ENCODE peak calls at places on chromosome 7, in seven cellular contexts. T is mesenchymal stem cell, D is IMR-90, V is neuronal stem cell, W is trophoblast cell, A is mesendoderm, I is H1. L is an unnamed sample.

GRCh38 chr7:51619880-51620279 is 303.3 kb upstream of the COBL start:
- DNase-seq in T (no peak), D (no peak), V (no peak), W (no peak), A (no peak), I (no peak), L (no peak)

GRCh38 chr7:4809091-4809591 is 33.7 kb downstream of the AP5Z1 start:
- DNase-seq in T (no peak), D (no peak), V (no peak), W (no peak), A (no peak), I (no peak), L (peak; percentile 24)

GRCh38 chr7:139394553-139394952 is 34.9 kb downstream of the LUC7L2 start:
- DNase-seq in T (no peak), D (no peak), V (no peak), W (no peak), A (no peak), I (no peak), L (no peak)

GRCh38 chr7:23016345-23017253 is 2.7 kb upstream of the HYCC1 start:
- DNase-seq in T (no peak), D (no peak), V (no peak), W (no peak), A (no peak), I (no peak), L (no peak)

GRCh38 chr7:125112741-125113309 is 183.2 kb upstream of the POT1 start:
- DNase-seq in T (peak; percentile 83), D (peak; percentile 2), V (no peak), W (no peak), A (no peak), I (no peak), L (no peak)

GRCh38 chr7:138865843-138866242 is 67.8 kb upstream of the ATP6V0A4 start:
- DNase-seq in T (no peak), D (no peak), V (no peak), W (no peak), A (no peak), I (no peak), L (no peak)

GRCh38 chr7:137691566-137691965 is 155.2 kb downstream of the DGKI start:
- DNase-seq in T (no peak), D (no peak), V (no peak), W (no peak), A (no peak), I (no peak), L (no peak)

GRCh38 chr7:2729893-2730716 is 42.1 kb downstream of the AMZ1 start:
- DNase-seq in T (no peak), D (peak; percentile 74), V (no peak), W (no peak), A (no peak), I (no peak), L (no peak)

GRCh38 chr7:55179897-55180682 is 161.3 kb downstream of the EGFR start:
- DNase-seq in T (no peak), D (no peak), V (no peak), W (peak; percentile 38), A (no peak), I (no peak), L (no peak)

GRCh38 chr7:158843775-158844174 is 12.6 kb upstream of the DYNC2I1 start:
- DNase-seq in T (no peak), D (no peak), V (no peak), W (no peak), A (no peak), I (no peak), L (no peak)

GRCh38 chr7:98178321-98178720 is 32.9 kb upstream of the BHLHA15 start:
- DNase-seq in T (no peak), D (no peak), V (no peak), W (no peak), A (no peak), I (no peak), L (no peak)

GRCh38 chr7:157012113-157012547 is 1.7 kb upstream of the MNX1 start:
- DNase-seq in T (no peak), D (no peak), V (no peak), W (no peak), A (peak; percentile 10), I (no peak), L (no peak)

GRCh38 chr7:112748381-112748780 is 41.8 kb downstream of the TMEM168 start:
- DNase-seq in T (no peak), D (no peak), V (no peak), W (peak; percentile 35), A (no peak), I (no peak), L (no peak)

GRCh38 chr7:158000160-158000559 is 587.5 kb downstream of the PTPRN2 start:
- DNase-seq in T (no peak), D (no peak), V (no peak), W (no peak), A (peak; percentile 23), I (no peak), L (peak; percentile 64)

GRCh38 chr7:46301677-46302076 is 380.6 kb upstream of the IGFBP3 start:
- DNase-seq in T (peak; percentile 20), D (peak; percentile 84), V (no peak), W (no peak), A (no peak), I (no peak), L (no peak)

GRCh38 chr7:138885383-138886147 is 87.6 kb upstream of the ATP6V0A4 start:
- DNase-seq in T (no peak), D (no peak), V (no peak), W (no peak), A (peak; percentile 55), I (no peak), L (no peak)

GRCh38 chr7:117007285-117007684 is 54.0 kb downstream of the ST7 start:
- DNase-seq in T (no peak), D (no peak), V (no peak), W (no peak), A (no peak), I (no peak), L (no peak)

GRCh38 chr7:117008849-117009531 is 55.7 kb downstream of the ST7 start:
- DNase-seq in T (peak; percentile 87), D (peak; percentile 69), V (no peak), W (no peak), A (no peak), I (no peak), L (no peak)

GRCh38 chr7:117004899-117005298 is 51.6 kb downstream of the ST7 start:
- DNase-seq in T (no peak), D (no peak), V (no peak), W (no peak), A (peak; percentile 40), I (no peak), L (no peak)

GRCh38 chr7:117001283-117001682 is 48.0 kb downstream of the ST7 start:
- DNase-seq in T (no peak), D (no peak), V (no peak), W (no peak), A (no peak), I (no peak), L (no peak)

DNA sequence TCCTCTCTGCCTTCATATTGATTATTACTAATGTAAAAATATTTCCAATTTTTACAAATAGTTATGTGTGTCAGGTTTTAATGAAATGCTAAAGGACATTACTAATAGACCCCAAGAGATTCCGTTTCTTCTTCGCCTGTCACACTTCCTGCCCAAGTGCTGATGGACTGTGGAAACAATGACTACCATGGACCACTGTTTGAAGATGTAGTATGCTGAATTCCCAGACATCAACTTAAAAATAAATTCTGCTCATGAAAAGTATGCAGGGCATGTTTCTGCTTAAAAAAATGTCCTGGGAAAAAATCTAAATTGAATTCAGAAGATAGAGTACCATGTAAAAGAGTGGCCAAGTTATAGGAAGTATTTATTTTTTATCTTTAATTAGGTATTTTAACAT is 52.1 kb downstream of the ST7 start:
- DNase-seq in T (peak; percentile 55), D (no peak), V (no peak), W (no peak), A (no peak), I (no peak), L (no peak)
- H3K9ac ChIP-seq in T (no peak overlapping the region), D (no peak overlapping the region), V (no peak overlapping the region), W (no peak overlapping the region), A (no peak overlapping the region), I (no peak overlapping the region), L (no peak overlapping the region)

GRCh38 chr7:106152313-106152665 is 40.2 kb upstream of the SYPL1 start:
- DNase-seq in T (no peak), D (no peak), V (no peak), W (no peak), A (no peak), I (no peak), L (no peak)
- H2BK120ac ChIP-seq in T (no peak overlapping the region), D (no peak overlapping the region), V (no peak overlapping the region), W (no peak overlapping the region), A (no peak overlapping the region), I (no peak overlapping the region), L (no peak overlapping the region)

GRCh38 chr7:73719806-73720169 is 319 bp upstream of the STX1A start:
- DNase-seq in T (peak; percentile 26), D (no peak), V (no peak), W (no peak), A (no peak), I (no peak), L (no peak)

GRCh38 chr7:73717025-73717807 is 2.3 kb downstream of the STX1A start:
- DNase-seq in T (peak; percentile 64), D (peak; percentile 26), V (no peak), W (no peak), A (no peak), I (no peak), L (no peak)

GRCh38 chr7:73718905-73719805 is at the start of gene STX1A:
- DNase-seq in T (peak; percentile 67), D (peak; percentile 59), V (no peak), W (peak; percentile 54), A (peak; percentile 55), I (no peak), L (peak; percentile 67)

GRCh38 chr7:73717991-73718405 is 1.5 kb downstream of the STX1A start:
- DNase-seq in T (peak; percentile 95), D (peak; percentile 93), V (no peak), W (peak; percentile 67), A (no peak), I (no peak), L (no peak)

DNA sequence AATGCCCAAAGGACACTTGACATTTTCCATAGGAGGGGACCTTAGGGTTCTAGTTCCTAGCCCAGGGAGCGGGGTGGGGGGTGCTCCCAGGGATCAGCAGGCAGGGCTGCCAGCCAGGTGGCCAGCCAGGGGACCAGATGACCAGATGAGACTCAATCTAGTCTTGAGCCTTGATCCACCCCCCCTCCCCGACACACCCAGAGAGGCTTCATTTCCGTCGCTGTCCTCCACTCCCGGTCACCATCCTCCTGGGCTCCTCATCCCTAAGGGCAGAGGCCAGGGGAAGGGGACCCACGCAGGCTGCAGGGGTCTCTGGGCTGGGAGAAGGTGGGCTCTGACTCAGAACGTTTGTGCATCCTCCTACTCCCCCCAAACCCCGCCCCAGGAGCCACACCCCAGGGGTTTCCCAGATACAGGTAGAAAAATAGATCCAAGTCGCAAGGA is 1.0 kb downstream of the STX1A start:
- DNase-seq in T (no peak), D (no peak), V (no peak), W (no peak), A (no peak), I (no peak), L (no peak)
- H3K9ac ChIP-seq in T (peak overlapping the region; percentile 88), D (peak overlapping the region; percentile 10), V (peak overlapping the region; percentile 90), W (no peak overlapping the region), A (peak overlapping the region; percentile 82), I (no peak overlapping the region), L (no peak overlapping the region)

GRCh38 chr7:84176716-84177115 is 17.9 kb downstream of the SEMA3A start:
- DNase-seq in T (peak; percentile 66), D (peak; percentile 35), V (no peak), W (no peak), A (no peak), I (no peak), L (no peak)
- H2BK120ac ChIP-seq in T (no peak overlapping the region), D (no peak overlapping the region), V (no peak overlapping the region), W (no peak overlapping the region), A (no peak overlapping the region), I (no peak overlapping the region), L (no peak overlapping the region)

GRCh38 chr7:43876976-43877745 is 7.8 kb upstream of the MRPS24 start:
- DNase-seq in T (no peak), D (no peak), V (no peak), W (no peak), A (no peak), I (no peak), L (no peak)
- H3K9ac ChIP-seq in T (no peak overlapping the region), D (no peak overlapping the region), V (peak overlapping the region; percentile 30), W (no peak overlapping the region), A (no peak overlapping the region), I (no peak overlapping the region), L (no peak overlapping the region)